ENCODE peak calls at places on chromosomes 7 and 10, in eight cellular contexts. Y is activated T-cell treated with anti-CD3 and anti-CD28 coated beads for 4 hours; I is BE2C; U is mucosa of gallbladder; H is lung; Z is activated effector memory CD4-positive, alpha-beta T cell treated with anti-CD3 and anti-CD28 coated beads, Interleukin-2, amount 50 U/mL, for 16 hours; F is stimulated activated CD4-positive, alpha-beta T cell treated with anti-CD3 and anti-CD28 coated beads, Interleukin-4, amount 100 ng/mL, for 48 hours; O is heart right ventricle. L is an unnamed sample.

GRCh38 chr7:2738110-2738509 is 50.1 kb downstream of the AMZ1 start:
- DNase-seq in Y (no peak), I (no peak), U (peak; percentile 65), H (no peak), Z (peak; percentile 44), F (no peak), O (peak; percentile 77), L (peak; percentile 47)

GRCh38 chr10:72204296-72204695 is 11.5 kb upstream of the ANAPC16 start:
- DNase-seq in Y (no peak), I (no peak), U (no peak), H (no peak), Z (no peak), F (no peak), O (no peak), L (no peak)

GRCh38 chr7:105222953-105223352 is 165.8 kb downstream of the SRPK2 start:
- DNase-seq in Y (no peak), I (no peak), U (no peak), H (no peak), Z (no peak), F (no peak), O (no peak), L (no peak)

GRCh38 chr7:91913612-91914011 is 27.1 kb upstream of the AKAP9 start:
- DNase-seq in Y (no peak), I (no peak), U (no peak), H (no peak), Z (no peak), F (no peak), O (no peak), L (no peak)

GRCh38 chr10:98357208-98357836 is 57.7 kb downstream of the PYROXD2 start:
- DNase-seq in Y (no peak), I (no peak), U (no peak), H (no peak), Z (no peak), F (no peak), O (no peak), L (no peak)

GRCh38 chr7:34451923-34452322 is 206.1 kb upstream of the NPSR1 start:
- DNase-seq in Y (no peak), I (no peak), U (no peak), H (no peak), Z (no peak), F (no peak), O (no peak), L (no peak)

GRCh38 chr7:151135866-151136514 is 31.5 kb downstream of the GBX1 start:
- DNase-seq in Y (no peak), I (peak; percentile 7), U (no peak), H (no peak), Z (peak; percentile 43), F (no peak), O (no peak), L (no peak)

GRCh38 chr7:35415411-35415822 is 161.5 kb upstream of the TBX20 start:
- DNase-seq in Y (no peak), I (peak; percentile 26), U (peak; percentile 14), H (no peak), Z (no peak), F (no peak), O (peak; percentile 80), L (no peak)

GRCh38 chr7:30166841-30167235 is 32.1 kb downstream of the MTURN start:
- DNase-seq in Y (no peak), I (no peak), U (no peak), H (no peak), Z (no peak), F (no peak), O (no peak), L (no peak)

GRCh38 chr10:4459531-4459930 is 366.5 kb upstream of the AKR1E2 start:
- DNase-seq in Y (no peak), I (no peak), U (peak; percentile 36), H (no peak), Z (no peak), F (no peak), O (no peak), L (peak; percentile 5)

GRCh38 chr7:26625286-26625685 is 239.1 kb downstream of the SKAP2 start:
- DNase-seq in Y (no peak), I (no peak), U (no peak), H (no peak), Z (no peak), F (no peak), O (no peak), L (no peak)

GRCh38 chr10:101655581-101655980 is 39.4 kb downstream of the FBXW4 start:
- DNase-seq in Y (no peak), I (no peak), U (no peak), H (no peak), Z (no peak), F (no peak), O (peak; percentile 8), L (no peak)

GRCh38 chr10:75401569-75402485 is at the start of gene ZNF503:
- DNase-seq in Y (no peak), I (peak; percentile 95), U (peak; percentile 98), H (peak; percentile 96), Z (no peak), F (peak; percentile 47), O (peak; percentile 97), L (peak; percentile 53)

GRCh38 chr10:30028006-30028441 is 31.4 kb downstream of the JCAD start:
- DNase-seq in Y (no peak), I (no peak), U (peak; percentile 41), H (peak; percentile 53), Z (peak; percentile 65), F (no peak), O (peak; percentile 77), L (no peak)

GRCh38 chr7:94710256-94710655 is 54.3 kb upstream of the SGCE start:
- DNase-seq in Y (no peak), I (no peak), U (no peak), H (no peak), Z (no peak), F (no peak), O (no peak), L (no peak)

GRCh38 chr7:116805100-116805544 is 57.3 kb upstream of the CAPZA2 start:
- DNase-seq in Y (no peak), I (peak; percentile 38), U (no peak), H (no peak), Z (no peak), F (no peak), O (peak; percentile 58), L (no peak)

L was measured in erythroblast.